ENCODE peak calls at places on chromosomes 11 and 22, in ten cellular contexts. H is naive thymus-derived CD8-positive, alpha-beta T cell; I is tibial nerve; M is stimulated activated CD8-positive, alpha-beta memory T cell treated with anti-CD3 and anti-CD28 coated beads, Interleukin-7, amount 100 ng/mL, for 24 hours; Q is chondrocyte; D is GM10248; Z is GM19239; W is EH; T is osteoblast; X is 8988T. U is an unnamed sample.

GRCh38 chr22:28477556-28477955 is 202.1 kb downstream of the TTC28 start:
- DNase-seq in Z (no peak), D (no peak), I (no peak), T (no peak), M (no peak), W (no peak), Q (no peak), H (no peak), X (no peak), U (no peak)

GRCh38 chr11:120089036-120090001 is 48.6 kb downstream of the TRIM29 start:
- DNase-seq in T (no peak), H (no peak), M (no peak), I (no peak), Q (no peak), X (no peak), D (no peak), W (no peak), Z (no peak), U (no peak)

GRCh38 chr11:3165916-3166267 is 782 bp upstream of the OSBPL5 start:
- DNase-seq in Z (no peak), W (no peak), Q (no peak), D (no peak), I (no peak), H (no peak), M (no peak), T (peak; percentile 69), X (no peak), U (no peak)

GRCh38 chr22:38432264-38432663 is 22.7 kb downstream of the KCNJ4 start:
- DNase-seq in Z (no peak), H (no peak), D (no peak), I (no peak), Q (no peak), W (peak; percentile 67), M (no peak), X (no peak), T (no peak), U (no peak)

GRCh38 chr22:45742866-45743450 is 71.3 kb downstream of the ATXN10 start:
- DNase-seq in D (no peak), H (no peak), I (no peak), Q (no peak), Z (no peak), T (no peak), X (no peak), W (peak; percentile 80), M (no peak), U (no peak)

GRCh38 chr11:7612661-7613393 is 60.5 kb downstream of the CYB5R2 start:
- DNase-seq in Z (no peak), T (no peak), M (no peak), I (no peak), Q (no peak), D (no peak), W (peak; percentile 30), X (no peak), H (no peak), U (no peak)

GRCh38 chr22:49992921-49993648 is 19.5 kb downstream of the IL17REL start:
- DNase-seq in Q (peak; percentile 85), M (peak; percentile 44), I (peak; percentile 13), T (peak; percentile 98), D (peak; percentile 88), H (peak; percentile 40), W (peak; percentile 68), Z (peak; percentile 86), X (peak; percentile 74), U (peak; percentile 58)

GRCh38 chr11:61542024-61542461 is 33.5 kb downstream of the LRRC10B start:
- DNase-seq in M (no peak), X (no peak), H (no peak), Z (no peak), I (no peak), T (no peak), D (no peak), W (no peak), Q (no peak), U (no peak)

GRCh38 chr11:26245046-26245445 is 86.9 kb upstream of the ANO3 start:
- DNase-seq in Z (no peak), T (no peak), M (no peak), H (no peak), D (no peak), X (no peak), Q (no peak), W (no peak), I (no peak), U (no peak)

GRCh38 chr22:46577361-46578249 is 40.2 kb upstream of the CELSR1 start:
- DNase-seq in D (no peak), M (no peak), H (no peak), W (no peak), Z (no peak), X (no peak), Q (peak; percentile 85), T (peak; percentile 91), I (no peak), U (no peak)

GRCh38 chr22:45317551-45318167 is 7.9 kb downstream of the FAM118A start:
- DNase-seq in I (peak; percentile 57), W (peak; percentile 32), T (peak; percentile 92), D (no peak), H (peak; percentile 52), Z (no peak), X (no peak), Q (no peak), M (no peak), U (no peak)

GRCh38 chr11:73072935-73073481 is 69.1 kb downstream of the FCHSD2 start:
- DNase-seq in I (no peak), W (peak; percentile 37), X (no peak), T (peak; percentile 5), Q (no peak), H (no peak), Z (no peak), M (no peak), D (peak; percentile 38), U (no peak)

GRCh38 chr11:102981324-102981910 is 25.9 kb upstream of the MMP13 start:
- DNase-seq in D (no peak), X (no peak), T (no peak), H (no peak), Q (no peak), W (no peak), M (no peak), Z (no peak), I (no peak), U (no peak)

GRCh38 chr11:118913411-118914125 is 12.2 kb downstream of the BCL9L start:
- DNase-seq in W (no peak), Q (no peak), H (peak; percentile 39), D (no peak), I (no peak), X (no peak), Z (no peak), M (no peak), T (peak; percentile 38), U (no peak)

GRCh38 chr11:15816270-15816871 is 540.0 kb downstream of the SOX6 start:
- DNase-seq in M (no peak), D (no peak), I (no peak), T (no peak), X (no peak), Q (no peak), H (no peak), W (peak; percentile 73), Z (no peak), U (no peak)

GRCh38 chr11:124123587-124123986 is 8.3 kb downstream of the VWA5A start:
- DNase-seq in W (no peak), Z (no peak), Q (no peak), T (no peak), H (no peak), I (no peak), X (no peak), D (no peak), M (no peak), U (no peak)

GRCh38 chr11:1163911-1164735 is 6.4 kb downstream of the MUC5AC start:
- DNase-seq in I (no peak), H (no peak), Z (no peak), T (peak; percentile 87), Q (peak; percentile 86), X (peak; percentile 41), M (no peak), W (no peak), D (peak; percentile 13), U (no peak)

GRCh38 chr11:119472186-119472855 is 49.3 kb upstream of the THY1 start:
- DNase-seq in M (no peak), I (no peak), X (no peak), Z (no peak), H (no peak), T (no peak), Q (no peak), W (peak; percentile 18), D (no peak), U (no peak)

GRCh38 chr11:19349340-19350025 is 108.7 kb upstream of the E2F8 start:
- DNase-seq in Z (no peak), M (no peak), D (no peak), T (no peak), H (no peak), Q (no peak), I (no peak), W (peak; percentile 11), X (no peak), U (no peak)

GRCh38 chr11:95698939-95699562 is 90.5 kb downstream of the FAM76B start:
- DNase-seq in Q (no peak), Z (no peak), W (no peak), M (no peak), X (no peak), I (no peak), H (no peak), T (no peak), D (no peak), U (no peak)

GRCh38 chr11:96054870-96055705 is 131.2 kb upstream of the MTMR2 start:
- DNase-seq in Q (no peak), Z (no peak), X (no peak), H (no peak), D (no peak), T (no peak), W (peak; percentile 61), M (no peak), I (no peak), U (no peak)

GRCh38 chr11:86488553-86488952 is 113.9 kb downstream of the CCDC81 start:
- DNase-seq in I (no peak), H (no peak), W (no peak), Q (no peak), X (no peak), T (no peak), M (no peak), D (no peak), Z (no peak), U (no peak)

GRCh38 chr22:42758929-42759629 is 38.4 kb upstream of the A4GALT start:
- DNase-seq in T (peak; percentile 96), W (peak; percentile 29), Q (no peak), Z (no peak), H (no peak), I (no peak), M (no peak), X (no peak), D (no peak), U (no peak)

GRCh38 chr11:134376150-134376921 is 35.7 kb downstream of the B3GAT1 start:
- DNase-seq in H (no peak), M (no peak), Z (no peak), D (no peak), W (no peak), I (no peak), Q (peak; percentile 77), T (peak; percentile 61), X (no peak), U (no peak)

GRCh38 chr11:123144707-123145106 is 50.3 kb downstream of the CLMP start:
- DNase-seq in M (no peak), Z (no peak), D (no peak), W (no peak), X (no peak), I (no peak), T (no peak), Q (no peak), H (no peak), U (no peak)

GRCh38 chr11:43987384-43988039 is 45.1 kb downstream of the C11orf96 start:
- DNase-seq in I (peak; percentile 74), Q (no peak), X (no peak), Z (no peak), D (no peak), M (no peak), T (peak; percentile 94), H (no peak), W (peak; percentile 96), U (no peak)

GRCh38 chr22:46098525-46099475 is 51.5 kb upstream of the PPARA start:
- DNase-seq in Q (no peak), X (no peak), I (no peak), D (no peak), H (no peak), T (no peak), Z (no peak), W (no peak), M (no peak), U (no peak)

GRCh38 chr11:100932474-100933100 is 197.0 kb downstream of the PGR start:
- DNase-seq in T (no peak), M (no peak), I (no peak), Q (no peak), Z (no peak), D (peak; percentile 13), H (no peak), X (peak; percentile 11), W (peak; percentile 56), U (no peak)